ENCODE peak calls at places on chromosomes 5 and 9, in eight cellular contexts. K is lower lobe of right lung, U is cardiac muscle cell, R is gastrocnemius medialis, N is upper lobe of right lung, A is fibroblast of lung, J is IMR-90, W is PC-3. S is an unnamed sample.
A peak's percentile ranks its signal among the peaks of the same experiment; 100 is the strongest.

GRCh38 chr9:6049798-6050197 is 34.4 kb upstream of the RANBP6 start:
- DNase-seq in U (no peak), N (no peak), W (peak; percentile 55), R (no peak), K (no peak), A (no peak), J (no peak), S (no peak)

GRCh38 chr9:87991151-87991870 is 17.0 kb upstream of the CDK20 start:
- DNase-seq in U (no peak), R (no peak), K (no peak), A (no peak), N (no peak), W (no peak), J (no peak), S (no peak)

GRCh38 chr9:83639266-83639665 is 16.3 kb downstream of the IDNK start:
- DNase-seq in R (no peak), K (no peak), W (no peak), A (no peak), N (no peak), U (no peak), J (peak; percentile 11), S (no peak)

GRCh38 chr5:178998441-178998840 is 3.3 kb upstream of the GRM6 start:
- DNase-seq in N (no peak), K (no peak), A (no peak), R (no peak), W (no peak), U (no peak), J (no peak), S (no peak)

GRCh38 chr5:141476132-141476909 is 555 bp downstream of the PCDHGC3 start:
- DNase-seq in A (peak; percentile 85), U (peak; percentile 31), K (peak; percentile 61), W (no peak), R (peak; percentile 29), J (peak; percentile 85), N (peak; percentile 72), S (no peak)

GRCh38 chr5:57327934-57328333 is 154.1 kb downstream of the GPBP1 start:
- DNase-seq in U (no peak), N (no peak), J (peak; percentile 33), R (no peak), W (peak; percentile 82), A (peak; percentile 34), K (no peak), S (no peak)

GRCh38 chr9:107989544-107989943 is 500.0 kb upstream of the KLF4 start:
- DNase-seq in R (peak; percentile 14), K (no peak), A (no peak), N (no peak), J (peak; percentile 5), W (no peak), U (no peak), S (no peak)

GRCh38 chr9:18379073-18379811 is 94.7 kb upstream of the ADAMTSL1 start:
- DNase-seq in J (peak; percentile 97), A (peak; percentile 94), U (no peak), N (no peak), R (no peak), K (no peak), W (peak; percentile 80), S (no peak)

GRCh38 chr5:113520429-113520828 is 6.9 kb downstream of the YTHDC2 start:
- DNase-seq in R (no peak), A (peak; percentile 74), W (no peak), U (no peak), K (no peak), N (no peak), J (peak; percentile 70), S (no peak)

GRCh38 chr5:74376187-74376586 is 264.3 kb downstream of the ENC1 start:
- DNase-seq in R (no peak), A (no peak), W (no peak), N (no peak), J (no peak), K (no peak), U (no peak), S (no peak)
- H3K4me1 ChIP-seq in R (peaks cover 39% of the 10 kb centered on the region), A (no peaks in the 10 kb centered on the region), W (no peaks in the 10 kb centered on the region), N (no peaks in the 10 kb centered on the region), J (no peaks in the 10 kb centered on the region), K (no peaks in the 10 kb centered on the region), U (no peaks in the 10 kb centered on the region), S (no peaks in the 10 kb centered on the region)

DNA sequence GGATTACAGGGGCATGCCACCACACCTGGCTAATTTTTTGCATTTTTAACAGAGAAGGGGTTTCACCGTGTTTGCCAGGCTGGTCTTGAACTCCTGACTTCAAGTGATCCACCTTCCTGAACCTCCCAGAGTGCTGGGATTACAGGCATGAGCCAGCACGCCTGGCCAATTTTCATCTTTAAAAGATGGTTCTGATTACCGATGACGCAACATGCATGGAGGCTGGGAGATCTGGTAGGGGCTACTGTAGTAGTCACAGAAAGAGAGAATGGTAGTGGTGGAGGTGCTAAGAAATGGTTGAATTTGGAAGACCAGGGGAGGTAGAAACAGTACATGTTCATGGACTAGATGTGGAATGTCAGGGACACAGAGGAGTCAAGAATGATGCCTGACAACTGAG is 22.4 kb upstream of the RETREG1 start:
- DNase-seq in U (no peak), R (no peak), J (no peak), K (no peak), N (no peak), A (no peak), W (no peak), S (no peak)
- TF ChIP-seq CTCF in U (no peak), R (no peak), J (no peak), K (no peak), N (no peak), A (no peak), W (no peak), S (no peak)

DNA sequence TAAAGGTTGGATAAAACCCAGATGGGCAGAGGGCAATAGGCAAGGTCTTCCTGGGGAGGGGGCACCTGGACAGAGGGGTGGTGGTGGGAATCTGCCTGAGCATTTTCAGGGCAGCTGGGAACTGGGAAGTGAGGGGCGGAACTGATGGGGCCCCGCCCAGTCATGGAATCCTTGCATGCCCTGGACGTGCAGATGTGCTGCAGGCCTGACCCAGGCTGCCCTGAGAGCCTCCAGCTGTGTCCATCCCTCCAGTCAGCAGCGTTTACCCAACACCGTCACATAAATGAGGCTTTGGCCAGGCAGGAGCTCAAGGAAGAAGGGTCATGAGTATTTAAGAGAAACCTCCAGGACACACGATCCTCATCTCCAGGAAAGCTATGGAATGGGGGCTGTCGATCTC is 70.3 kb downstream of the DAB2IP start:
- DNase-seq in U (no peak), J (peak; percentile 54), N (no peak), R (no peak), K (no peak), W (no peak), A (no peak), S (no peak)
- H3K4me1 ChIP-seq in U (peaks cover 23% of the 10 kb centered on the region), J (peaks cover 57% of the 10 kb centered on the region), N (peaks cover 51% of the 10 kb centered on the region), R (peaks cover 96% of the 10 kb centered on the region), K (peaks cover 71% of the 10 kb centered on the region), W (peaks cover 6% of the 10 kb centered on the region), A (peaks cover 28% of the 10 kb centered on the region), S (peaks cover 30% of the 10 kb centered on the region)

GRCh38 chr5:18000744-18001143 is 366.5 kb downstream of the TAF11L14 start:
- DNase-seq in J (no peak), R (no peak), U (no peak), N (no peak), A (no peak), K (no peak), W (no peak), S (no peak)
- TF ChIP-seq CTCF in J (no peak), R (no peak), U (no peak), N (no peak), A (no peak), K (no peak), W (no peak), S (no peak)

GRCh38 chr5:145941677-145942130 is 5.3 kb downstream of the SH3RF2 start:
- DNase-seq in K (no peak), R (no peak), A (peak; percentile 81), N (no peak), J (peak; percentile 35), U (no peak), W (peak; percentile 53), S (no peak)
- H3K4me1 ChIP-seq in K (no peaks in the 10 kb centered on the region), R (peaks cover 39% of the 10 kb centered on the region), A (peaks cover 7% of the 10 kb centered on the region), N (peaks cover 9% of the 10 kb centered on the region), J (peaks cover 11% of the 10 kb centered on the region), U (peaks cover 51% of the 10 kb centered on the region), W (peaks cover 57% of the 10 kb centered on the region), S (no peaks in the 10 kb centered on the region)

GRCh38 chr5:146050061-146050460 is 55.3 kb downstream of the PLAC8L1 start:
- DNase-seq in K (no peak), N (no peak), W (no peak), A (no peak), U (no peak), J (no peak), R (no peak), S (no peak)

GRCh38 chr5:146049704-146050026 is 55.7 kb downstream of the PLAC8L1 start:
- DNase-seq in A (no peak), U (no peak), N (no peak), J (no peak), R (no peak), K (no peak), W (no peak), S (no peak)

GRCh38 chr5:146051678-146052077 is 53.7 kb downstream of the PLAC8L1 start:
- DNase-seq in W (no peak), A (peak; percentile 86), N (no peak), K (no peak), J (peak; percentile 85), R (no peak), U (no peak), S (no peak)

GRCh38 chr5:146047396-146047795 is 58.0 kb downstream of the PLAC8L1 start:
- DNase-seq in A (peak; percentile 15), U (no peak), J (no peak), K (no peak), R (no peak), W (peak; percentile 74), N (no peak), S (no peak)

GRCh38 chr5:146048994-146049703 is 56.2 kb downstream of the PLAC8L1 start:
- DNase-seq in W (peak; percentile 92), N (no peak), J (peak; percentile 84), R (no peak), K (no peak), A (peak; percentile 69), U (peak; percentile 75), S (no peak)
- TF ChIP-seq CTCF in W (peak; percentile 96), N (peak; percentile 68), J (peak; percentile 88), R (peak; percentile 56), K (peak; percentile 62), A (peak; percentile 86), U (peak; percentile 78), S (peak; percentile 76)